ENCODE peak calls at places on chromosome 15, in five cellular contexts. W, B, K, Y and G are unnamed samples.

GRCh38 chr15:29045717-29046116 is 159.9 kb downstream of the APBA2 start:
- DNase-seq in W (no peak), B (no peak), K (no peak), Y (no peak), G (peak; percentile 8)

GRCh38 chr15:43242616-43243015 is 21.8 kb upstream of the EPB42 start:
- DNase-seq in W (no peak), B (no peak), K (no peak), Y (no peak), G (no peak)

GRCh38 chr15:60673918-60674558 is 195.1 kb upstream of the ICE2 start:
- DNase-seq in W (peak; percentile 73), B (no peak), K (peak; percentile 76), Y (peak; percentile 50), G (peak; percentile 89)

GRCh38 chr15:33211409-33211808 is 16.9 kb upstream of the FMN1 start:
- DNase-seq in W (peak; percentile 55), B (no peak), K (peak; percentile 68), Y (no peak), G (no peak)

GRCh38 chr15:90883971-90884718 is at the start of gene FES:
- DNase-seq in W (peak; percentile 59), B (peak; percentile 91), K (peak; percentile 86), Y (peak; percentile 71), G (no peak)

GRCh38 chr15:53527996-53528395 is 231.5 kb downstream of the WDR72 start:
- DNase-seq in W (no peak), B (no peak), K (no peak), Y (no peak), G (no peak)

GRCh38 chr15:69885182-69886041 is 212.3 kb downstream of the TLE3 start:
- DNase-seq in W (no peak), B (no peak), K (no peak), Y (no peak), G (no peak)

GRCh38 chr15:38593523-38593922 is 28.9 kb upstream of the RASGRP1 start:
- DNase-seq in W (no peak), B (no peak), K (no peak), Y (no peak), G (peak; percentile 28)

GRCh38 chr15:77030042-77030927 is 35.4 kb downstream of the PSTPIP1 start:
- DNase-seq in W (peak; percentile 14), B (peak; percentile 60), K (peak; percentile 60), Y (no peak), G (no peak)

GRCh38 chr15:51731549-51732267 is 5.7 kb downstream of the LYSMD2 start:
- DNase-seq in W (no peak), B (no peak), K (no peak), Y (no peak), G (peak; percentile 25)

GRCh38 chr15:33846151-33846550 is 122.1 kb upstream of the CHRM5 start:
- DNase-seq in W (no peak), B (no peak), K (no peak), Y (no peak), G (no peak)

GRCh38 chr15:99424978-99425665 is 140.7 kb upstream of the MEF2A start:
- DNase-seq in W (peak; percentile 37), B (peak; percentile 78), K (peak; percentile 71), Y (no peak), G (peak; percentile 59)

GRCh38 chr15:74240897-74241614 is 4.9 kb downstream of the CCDC33 start:
- DNase-seq in W (no peak), B (no peak), K (no peak), Y (no peak), G (no peak)

GRCh38 chr15:92393994-92394326 is 279 bp downstream of the ST8SIA2 start:
- DNase-seq in W (no peak), B (no peak), K (no peak), Y (no peak), G (no peak)

GRCh38 chr15:35751421-35752133 is 205.6 kb upstream of the DPH6 start:
- DNase-seq in W (peak; percentile 75), B (no peak), K (peak; percentile 84), Y (peak; percentile 28), G (peak; percentile 53)

GRCh38 chr15:98649996-98650870 is 1.9 kb downstream of the IGF1R start:
- DNase-seq in W (peak; percentile 62), B (peak; percentile 78), K (no peak), Y (peak; percentile 46), G (no peak)

GRCh38 chr15:29873942-29874341 is 51.7 kb upstream of the TJP1 start:
- DNase-seq in W (no peak), B (no peak), K (no peak), Y (no peak), G (no peak)

GRCh38 chr15:66628976-66629723 is 63.4 kb upstream of the LCTL start:
- DNase-seq in W (no peak), B (no peak), K (no peak), Y (no peak), G (no peak)

GRCh38 chr15:29857196-29857595 is 34.9 kb upstream of the TJP1 start:
- DNase-seq in W (no peak), B (no peak), K (no peak), Y (no peak), G (no peak)

GRCh38 chr15:90787881-90788280 is 70.7 kb downstream of the BLM start:
- DNase-seq in W (no peak), B (no peak), K (no peak), Y (no peak), G (no peak)

GRCh38 chr15:73694419-73694818 is 10.2 kb downstream of the CD276 start:
- DNase-seq in W (no peak), B (no peak), K (peak; percentile 53), Y (no peak), G (no peak)

GRCh38 chr15:66682865-66683264 is 19.2 kb upstream of the SMAD6 start:
- DNase-seq in W (no peak), B (no peak), K (no peak), Y (no peak), G (no peak)

GRCh38 chr15:76968310-76968709 is 26.6 kb upstream of the PSTPIP1 start:
- DNase-seq in W (no peak), B (no peak), K (no peak), Y (no peak), G (no peak)

GRCh38 chr15:49982586-49982985 is 136.4 kb downstream of the ATP8B4 start:
- DNase-seq in W (no peak), B (no peak), K (no peak), Y (no peak), G (no peak)

GRCh38 chr15:71276355-71276665 is 161.0 kb downstream of the THSD4 start:
- DNase-seq in W (no peak), B (no peak), K (no peak), Y (no peak), G (peak; percentile 74)

DNA sequence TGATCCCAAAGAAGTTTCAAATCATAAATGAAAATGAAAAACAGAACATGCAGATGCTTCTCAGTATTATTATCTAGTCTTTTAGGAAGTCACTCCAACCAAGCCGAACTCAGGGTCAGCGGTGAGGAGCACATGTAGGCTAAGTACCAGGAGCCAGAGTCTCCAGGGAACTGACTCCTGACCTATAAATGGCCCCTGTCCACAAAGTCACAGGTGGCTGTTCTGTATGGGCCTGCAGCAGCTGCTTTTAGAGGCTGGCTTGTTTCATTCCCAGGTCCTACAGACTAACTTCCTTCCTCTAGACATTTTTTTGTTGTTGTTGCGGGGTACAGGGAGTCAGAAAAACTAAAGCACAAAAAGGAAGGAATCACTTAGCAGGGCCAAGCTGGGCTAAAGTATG is 54.6 kb downstream of the DAPK2 start:
- DNase-seq in W (no peak), B (no peak), K (no peak), Y (no peak), G (no peak)
- H3K27ac ChIP-seq in W (no peak overlapping the region), B (peak overlapping the region; percentile 46), K (no peak overlapping the region), Y (peak overlapping the region; percentile 67), G (no peak overlapping the region)

GRCh38 chr15:86691091-86691490 is 611.4 kb downstream of the AGBL1 start:
- DNase-seq in W (no peak), B (no peak), K (no peak), Y (no peak), G (no peak)
- TF ChIP-seq CTCF in W (peak; percentile 13), B (peak; percentile 26), K (no peak), Y (peak; percentile 27), G (no peak)

GRCh38 chr15:25671132-25671531 is 192.0 kb downstream of the ATP10A start:
- DNase-seq in W (no peak), B (no peak), K (peak; percentile 76), Y (peak; percentile 42), G (no peak)

GRCh38 chr15:25675396-25675795 is 187.7 kb downstream of the ATP10A start:
- DNase-seq in W (no peak), B (no peak), K (no peak), Y (no peak), G (no peak)

GRCh38 chr15:25673972-25674371 is 189.2 kb downstream of the ATP10A start:
- DNase-seq in W (no peak), B (no peak), K (no peak), Y (no peak), G (no peak)

GRCh38 chr15:25674948-25675347 is 188.2 kb downstream of the ATP10A start:
- DNase-seq in W (no peak), B (no peak), K (peak; percentile 91), Y (peak; percentile 81), G (no peak)

DNA sequence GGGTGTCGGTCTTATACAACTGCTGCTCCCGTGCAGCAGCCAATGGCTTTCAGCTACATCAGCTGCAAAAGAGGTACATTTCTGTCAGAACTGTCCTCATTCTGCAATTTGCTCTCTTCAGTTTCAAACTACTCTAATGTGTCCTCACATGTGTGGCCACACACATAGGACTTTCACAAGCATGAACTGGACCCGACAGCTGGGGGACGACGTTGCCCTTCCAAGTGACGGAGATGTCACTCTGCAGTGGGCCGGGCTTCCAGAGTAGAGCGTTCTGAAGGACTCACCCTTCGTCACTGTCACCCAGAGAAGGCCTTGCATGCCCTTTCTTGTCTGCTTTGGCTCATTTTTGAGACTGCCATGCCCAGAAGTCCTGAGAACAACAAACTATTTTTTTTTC is 189.8 kb downstream of the ATP10A start:
- DNase-seq in W (no peak), B (no peak), K (no peak), Y (no peak), G (no peak)
- H3K27ac ChIP-seq in W (no peak overlapping the region), B (no peak overlapping the region), K (peak overlapping the region; percentile 79), Y (no peak overlapping the region), G (no peak overlapping the region)

GRCh38 chr15:65072027-65072426 is 4.2 kb upstream of the RASL12 start:
- DNase-seq in W (peak; percentile 72), B (peak; percentile 42), K (no peak), Y (peak; percentile 34), G (no peak)

GRCh38 chr15:65069779-65070546 is 2.2 kb upstream of the RASL12 start:
- DNase-seq in W (no peak), B (peak; percentile 45), K (no peak), Y (no peak), G (no peak)

GRCh38 chr15:65071381-65071811 is 3.6 kb upstream of the RASL12 start:
- DNase-seq in W (no peak), B (peak; percentile 88), K (peak; percentile 93), Y (peak; percentile 38), G (no peak)

GRCh38 chr15:65069179-65069578 is 1.4 kb upstream of the RASL12 start:
- DNase-seq in W (no peak), B (peak; percentile 51), K (peak; percentile 94), Y (peak; percentile 32), G (no peak)

GRCh38 chr15:65072617-65073016 is 3.9 kb upstream of the KBTBD13 start:
- DNase-seq in W (no peak), B (peak; percentile 4), K (no peak), Y (no peak), G (no peak)
- TF ChIP-seq CTCF in W (no peak), B (no peak), K (no peak), Y (no peak), G (no peak)

GRCh38 chr15:41969851-41970431 is 2.4 kb downstream of the EHD4 start:
- DNase-seq in W (no peak), B (no peak), K (no peak), Y (no peak), G (no peak)
- H3K27ac ChIP-seq in W (peak overlapping the region; percentile 30), B (peak overlapping the region; percentile 8), K (peak overlapping the region; percentile 82), Y (no peak overlapping the region), G (no peak overlapping the region)